ENCODE peak calls at places on chromosomes 4 and X, in seven cellular contexts. One of them, this sample, is unnamed. For H3K36me3, the result is how much of the 10 kb centered on the place peaks cover.

GRCh38 chr4:180674629-180675367 is 1568.4 kb upstream of the TENM3 start:
- DNase-seq in Panc1: no peak
- DNase-seq in colonic mucosa: no peak
- DNase-seq in CD8-positive, alpha-beta T cell: no peak
- DNase-seq in psoas muscle: no peak
- DNase-seq in brain microvascular endothelial cell: no peak
- DNase-seq in endothelial cell of umbilical vein: no peak
- DNase-seq in this sample: no peak

GRCh38 chr4:73702796-73703287 is 37.5 kb upstream of the CXCL8 start:
- DNase-seq in colonic mucosa: no peak
- DNase-seq in endothelial cell of umbilical vein: no peak
- DNase-seq in Panc1: no peak
- DNase-seq in CD8-positive, alpha-beta T cell: no peak
- DNase-seq in psoas muscle: no peak
- DNase-seq in brain microvascular endothelial cell: no peak
- DNase-seq in this sample: no peak

GRCh38 chr4:21879187-21879586 is 69.4 kb downstream of the KCNIP4 start:
- DNase-seq in brain microvascular endothelial cell: peak
- DNase-seq in endothelial cell of umbilical vein: peak
- DNase-seq in CD8-positive, alpha-beta T cell: no peak
- DNase-seq in psoas muscle: no peak
- DNase-seq in colonic mucosa: no peak
- DNase-seq in Panc1: no peak
- DNase-seq in this sample: no peak

GRCh38 chrX:35115205-35115604 is 172.6 kb downstream of the FAM47B start:
- DNase-seq in CD8-positive, alpha-beta T cell: no peak
- DNase-seq in endothelial cell of umbilical vein: peak
- DNase-seq in colonic mucosa: no peak
- DNase-seq in psoas muscle: no peak
- DNase-seq in Panc1: no peak
- DNase-seq in brain microvascular endothelial cell: peak
- DNase-seq in this sample: no peak

GRCh38 chr4:186900232-186900900 is 176.7 kb upstream of the FAT1 start:
- DNase-seq in CD8-positive, alpha-beta T cell: no peak
- DNase-seq in brain microvascular endothelial cell: peak
- DNase-seq in Panc1: no peak
- DNase-seq in psoas muscle: no peak
- DNase-seq in endothelial cell of umbilical vein: peak
- DNase-seq in colonic mucosa: no peak
- DNase-seq in this sample: peak

GRCh38 chrX:16114640-16115039 is 8.7 kb upstream of the GRPR start:
- DNase-seq in endothelial cell of umbilical vein: no peak
- DNase-seq in Panc1: no peak
- DNase-seq in colonic mucosa: no peak
- DNase-seq in psoas muscle: no peak
- DNase-seq in CD8-positive, alpha-beta T cell: no peak
- DNase-seq in brain microvascular endothelial cell: peak
- DNase-seq in this sample: no peak

GRCh38 chrX:19544693-19545305 is 29.5 kb upstream of the MAP3K15 start:
- DNase-seq in endothelial cell of umbilical vein: peak
- DNase-seq in Panc1: peak
- DNase-seq in CD8-positive, alpha-beta T cell: no peak
- DNase-seq in psoas muscle: no peak
- DNase-seq in brain microvascular endothelial cell: peak
- DNase-seq in colonic mucosa: peak
- DNase-seq in this sample: peak

GRCh38 chr4:76375703-76376102 is 45.2 kb downstream of the CCDC158 start:
- DNase-seq in colonic mucosa: no peak
- DNase-seq in CD8-positive, alpha-beta T cell: no peak
- DNase-seq in Panc1: no peak
- DNase-seq in endothelial cell of umbilical vein: no peak
- DNase-seq in brain microvascular endothelial cell: no peak
- DNase-seq in psoas muscle: no peak
- DNase-seq in this sample: no peak

GRCh38 chr4:86657910-86658309 is 63.8 kb downstream of the PTPN13 start:
- DNase-seq in colonic mucosa: no peak
- DNase-seq in psoas muscle: no peak
- DNase-seq in brain microvascular endothelial cell: no peak
- DNase-seq in Panc1: no peak
- DNase-seq in CD8-positive, alpha-beta T cell: no peak
- DNase-seq in endothelial cell of umbilical vein: no peak
- DNase-seq in this sample: no peak

GRCh38 chr4:128220286-128221235 is 67.1 kb downstream of the PGRMC2 start:
- DNase-seq in colonic mucosa: no peak
- DNase-seq in brain microvascular endothelial cell: peak
- DNase-seq in endothelial cell of umbilical vein: peak
- DNase-seq in psoas muscle: no peak
- DNase-seq in CD8-positive, alpha-beta T cell: no peak
- DNase-seq in Panc1: no peak
- DNase-seq in this sample: peak

GRCh38 chr4:136121431-136121830 is 1410.9 kb downstream of the PCDH18 start:
- DNase-seq in colonic mucosa: no peak
- DNase-seq in Panc1: no peak
- DNase-seq in endothelial cell of umbilical vein: no peak
- DNase-seq in brain microvascular endothelial cell: no peak
- DNase-seq in CD8-positive, alpha-beta T cell: no peak
- DNase-seq in psoas muscle: no peak
- DNase-seq in this sample: no peak

GRCh38 chrX:40261955-40262596 is 164.3 kb upstream of the BCOR start:
- DNase-seq in CD8-positive, alpha-beta T cell: no peak
- DNase-seq in brain microvascular endothelial cell: peak
- DNase-seq in Panc1: no peak
- DNase-seq in colonic mucosa: no peak
- DNase-seq in endothelial cell of umbilical vein: peak
- DNase-seq in psoas muscle: peak
- DNase-seq in this sample: no peak

GRCh38 chrX:115297189-115297588 is 7.7 kb downstream of the LUZP4 start:
- DNase-seq in endothelial cell of umbilical vein: no peak
- DNase-seq in colonic mucosa: no peak
- DNase-seq in CD8-positive, alpha-beta T cell: no peak
- DNase-seq in psoas muscle: no peak
- DNase-seq in Panc1: no peak
- DNase-seq in brain microvascular endothelial cell: no peak
- DNase-seq in this sample: no peak

GRCh38 chrX:29634516-29634915 is 580.8 kb upstream of the MAGEB2 start:
- DNase-seq in brain microvascular endothelial cell: no peak
- DNase-seq in CD8-positive, alpha-beta T cell: no peak
- DNase-seq in Panc1: no peak
- DNase-seq in colonic mucosa: no peak
- DNase-seq in psoas muscle: no peak
- DNase-seq in endothelial cell of umbilical vein: no peak
- DNase-seq in this sample: no peak

GRCh38 chr4:126859314-126859713 is 773.4 kb upstream of the INTU start:
- DNase-seq in CD8-positive, alpha-beta T cell: no peak
- DNase-seq in brain microvascular endothelial cell: no peak
- DNase-seq in psoas muscle: no peak
- DNase-seq in Panc1: no peak
- DNase-seq in endothelial cell of umbilical vein: no peak
- DNase-seq in colonic mucosa: no peak
- DNase-seq in this sample: no peak

GRCh38 chr4:48470135-48470534 is 13.0 kb upstream of the SLC10A4 start:
- DNase-seq in Panc1: no peak
- DNase-seq in brain microvascular endothelial cell: no peak
- DNase-seq in colonic mucosa: no peak
- DNase-seq in CD8-positive, alpha-beta T cell: no peak
- DNase-seq in psoas muscle: no peak
- DNase-seq in endothelial cell of umbilical vein: no peak
- DNase-seq in this sample: no peak

GRCh38 chr4:38804654-38805295 is at the start of gene TLR1:
- DNase-seq in Panc1: peak
- DNase-seq in brain microvascular endothelial cell: peak
- DNase-seq in CD8-positive, alpha-beta T cell: no peak
- DNase-seq in colonic mucosa: no peak
- DNase-seq in psoas muscle: no peak
- DNase-seq in endothelial cell of umbilical vein: peak
- DNase-seq in this sample: peak

GRCh38 chr4:1503583-1504471 is 97.6 kb upstream of the NKX1-1 start:
- DNase-seq in CD8-positive, alpha-beta T cell: no peak
- DNase-seq in psoas muscle: peak
- DNase-seq in Panc1: no peak
- DNase-seq in endothelial cell of umbilical vein: no peak
- DNase-seq in brain microvascular endothelial cell: no peak
- DNase-seq in colonic mucosa: no peak
- DNase-seq in this sample: no peak

GRCh38 chrX:44974462-44974861 is 101.5 kb downstream of the KDM6A start:
- DNase-seq in CD8-positive, alpha-beta T cell: no peak
- DNase-seq in Panc1: no peak
- DNase-seq in endothelial cell of umbilical vein: peak
- DNase-seq in psoas muscle: no peak
- DNase-seq in brain microvascular endothelial cell: peak
- DNase-seq in colonic mucosa: no peak
- DNase-seq in this sample: peak

GRCh38 chr4:88949605-88950004 is 107.4 kb downstream of the FAM13A start:
- DNase-seq in endothelial cell of umbilical vein: no peak
- DNase-seq in Panc1: no peak
- DNase-seq in CD8-positive, alpha-beta T cell: no peak
- DNase-seq in colonic mucosa: peak
- DNase-seq in psoas muscle: no peak
- DNase-seq in brain microvascular endothelial cell: no peak
- DNase-seq in this sample: peak

GRCh38 chr4:46506876-46507275 is 116.9 kb upstream of the GABRA2 start:
- DNase-seq in endothelial cell of umbilical vein: no peak
- DNase-seq in colonic mucosa: no peak
- DNase-seq in Panc1: peak
- DNase-seq in CD8-positive, alpha-beta T cell: no peak
- DNase-seq in brain microvascular endothelial cell: no peak
- DNase-seq in psoas muscle: no peak
- DNase-seq in this sample: no peak

GRCh38 chrX:20989361-20989760 is 384.9 kb upstream of the CNKSR2 start:
- DNase-seq in psoas muscle: no peak
- DNase-seq in endothelial cell of umbilical vein: no peak
- DNase-seq in brain microvascular endothelial cell: no peak
- DNase-seq in CD8-positive, alpha-beta T cell: no peak
- DNase-seq in Panc1: no peak
- DNase-seq in colonic mucosa: no peak
- DNase-seq in this sample: no peak

DNA sequence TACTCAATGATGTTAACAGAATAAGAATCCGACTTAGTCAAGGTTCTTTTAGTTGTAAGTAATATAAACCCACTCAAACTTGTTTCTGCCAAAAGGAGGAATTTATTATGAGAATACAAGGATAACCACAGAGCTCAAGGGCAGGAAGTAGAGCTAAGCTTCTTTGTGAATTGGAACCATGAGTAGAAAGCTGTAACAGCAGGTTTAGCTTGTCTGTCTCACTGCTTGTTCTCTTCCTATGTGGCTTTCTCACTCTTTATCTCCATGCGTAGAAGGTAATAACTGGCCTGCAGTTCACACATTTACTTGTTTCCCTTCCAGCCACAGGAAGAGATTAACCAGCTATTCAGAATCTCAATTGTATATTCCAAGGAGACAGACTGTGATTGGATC is 378.3 kb downstream of the PPP1R2C start:
- DNase-seq in psoas muscle: no peak
- DNase-seq in brain microvascular endothelial cell: no peak
- DNase-seq in Panc1: no peak
- DNase-seq in colonic mucosa: no peak
- DNase-seq in CD8-positive, alpha-beta T cell: no peak
- DNase-seq in endothelial cell of umbilical vein: no peak
- DNase-seq in this sample: peak
- H3K36me3 ChIP-seq in psoas muscle: under half
- H3K36me3 ChIP-seq in brain microvascular endothelial cell: under half
- H3K36me3 ChIP-seq in Panc1: under half
- H3K36me3 ChIP-seq in colonic mucosa: under half
- H3K36me3 ChIP-seq in CD8-positive, alpha-beta T cell: under half
- H3K36me3 ChIP-seq in endothelial cell of umbilical vein: under half
- H3K36me3 ChIP-seq in this sample: under half

GRCh38 chr4:142404191-142404611 is 441.9 kb downstream of the INPP4B start:
- DNase-seq in CD8-positive, alpha-beta T cell: no peak
- DNase-seq in endothelial cell of umbilical vein: peak
- DNase-seq in Panc1: no peak
- DNase-seq in psoas muscle: peak
- DNase-seq in brain microvascular endothelial cell: peak
- DNase-seq in colonic mucosa: no peak
- DNase-seq in this sample: no peak

GRCh38 chr4:142402925-142403324 is 443.2 kb downstream of the INPP4B start:
- DNase-seq in CD8-positive, alpha-beta T cell: no peak
- DNase-seq in psoas muscle: no peak
- DNase-seq in brain microvascular endothelial cell: peak
- DNase-seq in colonic mucosa: no peak
- DNase-seq in endothelial cell of umbilical vein: peak
- DNase-seq in Panc1: no peak
- DNase-seq in this sample: no peak

GRCh38 chr4:142405021-142405991 is 440.8 kb downstream of the INPP4B start:
- DNase-seq in brain microvascular endothelial cell: peak
- DNase-seq in CD8-positive, alpha-beta T cell: peak
- DNase-seq in endothelial cell of umbilical vein: peak
- DNase-seq in psoas muscle: peak
- DNase-seq in Panc1: no peak
- DNase-seq in colonic mucosa: peak
- DNase-seq in this sample: peak

GRCh38 chr4:142406051-142406549 is 440.0 kb downstream of the INPP4B start:
- DNase-seq in CD8-positive, alpha-beta T cell: no peak
- DNase-seq in brain microvascular endothelial cell: no peak
- DNase-seq in colonic mucosa: no peak
- DNase-seq in psoas muscle: no peak
- DNase-seq in Panc1: no peak
- DNase-seq in endothelial cell of umbilical vein: no peak
- DNase-seq in this sample: no peak

DNA sequence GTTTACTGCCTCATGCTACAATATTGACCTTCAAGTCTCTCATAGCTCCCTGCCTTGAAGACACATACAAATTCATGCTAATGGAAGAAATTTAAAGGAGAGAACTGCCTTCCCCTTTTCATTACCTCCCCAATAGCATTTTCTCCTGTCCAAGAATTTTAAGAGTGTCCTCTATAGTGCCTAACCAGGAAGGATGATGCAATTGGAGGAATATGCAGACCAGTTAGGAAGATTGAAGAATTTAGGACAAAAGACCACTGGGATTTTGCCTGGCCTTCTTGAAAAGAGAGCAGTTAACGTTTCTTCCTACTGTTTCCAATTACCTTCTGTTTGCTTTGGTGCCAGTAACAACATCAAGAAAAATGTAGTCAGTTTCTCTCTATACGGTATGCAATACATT is 443.9 kb downstream of the INPP4B start:
- DNase-seq in colonic mucosa: no peak
- DNase-seq in endothelial cell of umbilical vein: no peak
- DNase-seq in brain microvascular endothelial cell: no peak
- DNase-seq in psoas muscle: no peak
- DNase-seq in Panc1: no peak
- DNase-seq in CD8-positive, alpha-beta T cell: no peak
- DNase-seq in this sample: no peak
- H3K36me3 ChIP-seq in colonic mucosa: under half
- H3K36me3 ChIP-seq in endothelial cell of umbilical vein: under half
- H3K36me3 ChIP-seq in brain microvascular endothelial cell: under half
- H3K36me3 ChIP-seq in psoas muscle: under half
- H3K36me3 ChIP-seq in Panc1: under half
- H3K36me3 ChIP-seq in CD8-positive, alpha-beta T cell: under half
- H3K36me3 ChIP-seq in this sample: under half

GRCh38 chr4:147954850-147955249 is 223.0 kb downstream of the ARHGAP10 start:
- DNase-seq in CD8-positive, alpha-beta T cell: no peak
- DNase-seq in endothelial cell of umbilical vein: no peak
- DNase-seq in colonic mucosa: no peak
- DNase-seq in brain microvascular endothelial cell: no peak
- DNase-seq in psoas muscle: no peak
- DNase-seq in Panc1: no peak
- DNase-seq in this sample: no peak
- H3K36me3 ChIP-seq in CD8-positive, alpha-beta T cell: under half
- H3K36me3 ChIP-seq in endothelial cell of umbilical vein: under half
- H3K36me3 ChIP-seq in colonic mucosa: under half
- H3K36me3 ChIP-seq in brain microvascular endothelial cell: under half
- H3K36me3 ChIP-seq in psoas muscle: under half
- H3K36me3 ChIP-seq in Panc1: under half
- H3K36me3 ChIP-seq in this sample: under half

GRCh38 chrX:53630261-53630660 is 56.3 kb downstream of the HUWE1 start:
- DNase-seq in Panc1: no peak
- DNase-seq in endothelial cell of umbilical vein: no peak
- DNase-seq in CD8-positive, alpha-beta T cell: no peak
- DNase-seq in psoas muscle: no peak
- DNase-seq in colonic mucosa: no peak
- DNase-seq in brain microvascular endothelial cell: no peak
- DNase-seq in this sample: peak

GRCh38 chrX:53631156-53631555 is 55.4 kb downstream of the HUWE1 start:
- DNase-seq in psoas muscle: no peak
- DNase-seq in CD8-positive, alpha-beta T cell: no peak
- DNase-seq in colonic mucosa: no peak
- DNase-seq in endothelial cell of umbilical vein: no peak
- DNase-seq in Panc1: no peak
- DNase-seq in brain microvascular endothelial cell: no peak
- DNase-seq in this sample: no peak
- H3K36me3 ChIP-seq in psoas muscle: half or more
- H3K36me3 ChIP-seq in CD8-positive, alpha-beta T cell: under half
- H3K36me3 ChIP-seq in colonic mucosa: under half
- H3K36me3 ChIP-seq in endothelial cell of umbilical vein: under half
- H3K36me3 ChIP-seq in Panc1: half or more
- H3K36me3 ChIP-seq in brain microvascular endothelial cell: under half
- H3K36me3 ChIP-seq in this sample: under half